ENCODE peak calls at places on chromosomes 16 and 17, in six cellular contexts. U is astrocyte of the spinal cord, L is AG09309, N is endodermal cell, I is adrenal gland, Z is HFF-Myc. R is an unnamed sample.

GRCh38 chr16:1074379-1074649 is 1.8 kb downstream of the SSTR5 start:
- DNase-seq in U (no peak), L (no peak), N (no peak), I (no peak), Z (no peak), R (no peak)

GRCh38 chr16:81158964-81159363 is 62.8 kb upstream of the GCSH start:
- DNase-seq in U (no peak), L (no peak), N (no peak), I (no peak), Z (no peak), R (no peak)

GRCh38 chr16:87297918-87298631 is 19.1 kb downstream of the C16orf95 start:
- DNase-seq in U (peak; percentile 16), L (no peak), N (peak; percentile 89), I (peak; percentile 57), Z (no peak), R (no peak)

GRCh38 chr17:60545465-60546191 is 19.6 kb upstream of the APPBP2 start:
- DNase-seq in U (no peak), L (no peak), N (no peak), I (no peak), Z (no peak), R (no peak)

GRCh38 chr17:6455321-6455705 is 11.1 kb downstream of the PIMREG start:
- DNase-seq in U (no peak), L (no peak), N (no peak), I (no peak), Z (no peak), R (no peak)

GRCh38 chr17:80804466-80804865 is 187.2 kb upstream of the CHMP6 start:
- DNase-seq in U (no peak), L (no peak), N (peak; percentile 51), I (peak; percentile 48), Z (no peak), R (no peak)

GRCh38 chr17:8138672-8139371 is 13.4 kb downstream of the PER1 start:
- DNase-seq in U (peak; percentile 98), L (peak; percentile 95), N (peak; percentile 100), I (peak; percentile 99), Z (peak; percentile 96), R (peak; percentile 95)

GRCh38 chr17:17445925-17446665 is 30.7 kb upstream of the MED9 start:
- DNase-seq in U (peak; percentile 93), L (peak; percentile 85), N (peak; percentile 72), I (no peak), Z (peak; percentile 87), R (peak; percentile 87)

GRCh38 chr16:88810166-88810867 is 1.4 kb downstream of the APRT start:
- DNase-seq in U (no peak), L (no peak), N (peak; percentile 70), I (no peak), Z (no peak), R (no peak)

GRCh38 chr17:40553694-40554534 is 11.4 kb downstream of the CCR7 start:
- DNase-seq in U (peak; percentile 62), L (no peak), N (peak; percentile 52), I (peak; percentile 71), Z (no peak), R (no peak)

GRCh38 chr17:38719284-38719942 is 10.7 kb upstream of the CISD3 start:
- DNase-seq in U (no peak), L (no peak), N (peak; percentile 87), I (no peak), Z (no peak), R (no peak)

GRCh38 chr16:82658796-82659195 is 32.0 kb downstream of the CDH13 start:
- DNase-seq in U (no peak), L (no peak), N (no peak), I (no peak), Z (no peak), R (no peak)

GRCh38 chr17:16872836-16873653 is 98.9 kb downstream of the TNFRSF13B start:
- DNase-seq in U (no peak), L (no peak), N (peak; percentile 92), I (peak; percentile 42), Z (no peak), R (peak; percentile 4)

GRCh38 chr17:44924107-44924544 is 8.8 kb upstream of the GFAP start:
- DNase-seq in U (no peak), L (no peak), N (peak; percentile 57), I (no peak), Z (no peak), R (no peak)

DNA sequence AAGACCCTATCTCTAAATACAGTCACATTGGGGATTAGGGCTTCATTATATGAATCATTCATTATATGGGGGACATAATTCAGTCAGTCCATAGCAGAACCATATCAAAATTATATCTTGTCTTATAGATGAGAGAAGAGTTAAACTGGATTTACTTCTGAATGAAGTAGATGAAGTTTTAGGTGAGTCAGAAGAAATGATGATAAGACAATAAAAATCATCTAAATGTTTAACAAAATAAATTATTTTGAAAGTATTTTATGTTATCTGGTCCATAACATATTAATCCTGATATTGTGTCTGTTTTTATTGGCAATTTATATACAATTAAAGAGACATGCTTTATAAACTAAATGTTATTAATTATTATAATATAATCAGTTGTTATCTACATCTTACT is 76.9 kb upstream of the EFCAB3 start:
- DNase-seq in U (no peak), L (no peak), N (no peak), I (no peak), Z (no peak), R (no peak)
- TF ChIP-seq CTCF in U (no peak), L (no peak), N (no peak), I (no peak), Z (no peak), R (no peak)

DNA sequence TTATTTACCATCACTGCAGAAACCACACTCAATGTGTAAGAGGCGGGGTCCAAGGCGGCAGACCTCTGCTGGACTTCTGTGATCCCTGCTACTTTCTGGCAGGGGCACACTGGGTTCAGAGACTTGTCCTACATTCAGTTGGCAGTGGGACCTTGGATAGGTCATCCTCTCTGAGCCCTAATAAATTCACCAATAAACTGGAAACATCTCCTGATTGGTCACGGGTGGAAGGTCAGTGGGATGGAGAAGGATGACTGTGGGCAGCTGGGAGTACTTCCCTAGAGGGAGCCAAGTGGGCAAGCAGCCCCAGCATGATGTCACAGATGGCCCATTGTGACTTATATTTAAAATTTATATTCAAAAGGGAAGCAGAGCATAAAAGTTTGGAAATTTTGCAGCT is 49.7 kb downstream of the RNF112 start:
- DNase-seq in U (no peak), L (no peak), N (peak; percentile 86), I (peak; percentile 71), Z (no peak), R (no peak)
- H3K4me3 ChIP-seq in U (no peak overlapping the region), L (no peak overlapping the region), N (no peak overlapping the region), I (no peak overlapping the region), Z (no peak overlapping the region), R (no peak overlapping the region)

DNA sequence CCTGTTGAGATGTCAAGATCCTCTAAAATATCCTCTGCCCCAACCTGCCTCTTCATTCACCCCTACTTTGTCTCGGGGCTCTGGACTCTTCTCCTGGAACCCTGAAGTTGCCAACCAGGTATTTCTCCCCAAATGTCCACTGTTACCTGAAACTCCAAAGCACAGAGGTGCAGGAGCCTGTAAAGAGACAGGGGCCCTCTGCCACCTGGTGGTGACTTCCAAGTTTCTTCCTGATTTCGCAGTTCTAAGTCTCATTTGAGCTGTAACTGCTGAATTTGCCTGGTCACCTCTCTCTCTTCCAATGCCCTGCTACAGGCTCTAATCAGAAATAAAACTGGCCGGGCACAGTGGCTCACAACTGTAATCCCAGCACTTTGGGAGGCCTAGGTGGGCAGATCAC is 77.1 kb upstream of the RCVRN start:
- DNase-seq in U (no peak), L (no peak), N (peak; percentile 91), I (no peak), Z (no peak), R (no peak)
- TF ChIP-seq CTCF in U (no peak), L (peak; percentile 9), N (peak; percentile 84), I (peak; percentile 9), Z (peak; percentile 28), R (no peak)

DNA sequence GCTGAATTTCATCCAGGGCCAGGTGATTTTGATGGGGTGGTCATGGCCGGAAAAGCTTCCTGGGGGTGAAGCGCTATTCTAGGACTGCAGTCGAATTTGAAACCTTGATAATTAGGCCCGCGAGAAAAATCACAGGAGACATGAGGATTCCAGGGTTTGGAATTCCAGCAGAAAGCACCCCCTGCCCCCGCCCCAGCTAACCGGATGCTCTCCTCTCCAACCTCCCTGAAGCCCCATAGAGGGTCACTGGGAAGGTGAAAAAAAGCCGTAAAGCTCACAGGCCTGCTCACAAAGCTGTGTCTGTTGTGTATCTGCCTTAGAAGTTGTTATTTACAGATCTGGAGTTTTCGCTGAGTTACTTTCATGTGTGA is 1.2 kb upstream of the GINS2 start:
- DNase-seq in U (no peak), L (no peak), N (no peak), I (no peak), Z (no peak), R (no peak)
- H3K4me3 ChIP-seq in U (no peak overlapping the region), L (no peak overlapping the region), N (no peak overlapping the region), I (no peak overlapping the region), Z (no peak overlapping the region), R (no peak overlapping the region)

GRCh38 chr17:67414559-67414958 is 37.5 kb downstream of the PITPNC1 start:
- DNase-seq in U (no peak), L (no peak), N (no peak), I (no peak), Z (no peak), R (no peak)
- TF ChIP-seq CTCF in U (no peak), L (no peak), N (no peak), I (no peak), Z (no peak), R (no peak)

GRCh38 chr17:72615627-72615991 is 476.9 kb downstream of the SLC39A11 start:
- DNase-seq in U (no peak), L (no peak), N (no peak), I (no peak), Z (no peak), R (no peak)
- H3K4me3 ChIP-seq in U (no peak overlapping the region), L (no peak overlapping the region), N (no peak overlapping the region), I (no peak overlapping the region), Z (no peak overlapping the region), R (no peak overlapping the region)

GRCh38 chr16:57516773-57517172 is 19.6 kb downstream of the CCDC102A start:
- DNase-seq in U (no peak), L (no peak), N (no peak), I (no peak), Z (no peak), R (no peak)
- TF ChIP-seq CTCF in U (no peak), L (no peak), N (no peak), I (no peak), Z (no peak), R (no peak)

DNA sequence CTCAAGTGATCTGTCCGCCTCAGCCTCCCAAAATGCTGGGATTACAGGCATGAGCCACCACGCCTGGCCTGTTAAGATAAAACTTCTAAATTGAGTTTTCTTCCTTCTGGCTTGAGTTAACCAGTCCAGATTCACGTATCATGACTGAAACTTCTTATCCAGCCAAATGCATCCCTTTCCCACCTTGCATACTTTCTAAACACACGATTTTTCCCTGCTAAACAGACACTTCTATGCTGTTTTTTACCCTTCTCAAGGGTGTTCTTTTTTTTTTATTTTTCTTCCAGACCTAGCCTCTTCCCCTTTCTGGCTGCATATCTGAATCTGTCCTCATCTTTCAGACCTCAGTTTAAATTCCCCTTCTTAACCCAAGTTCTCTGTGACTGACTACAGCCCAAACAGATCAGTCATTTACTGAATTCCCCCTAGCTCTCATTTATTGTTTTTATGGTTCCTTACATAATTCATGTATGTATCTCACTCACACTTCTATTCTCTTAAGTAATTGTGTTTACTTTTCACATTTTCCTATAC is 5.4 kb downstream of the EVI2B start:
- DNase-seq in U (no peak), L (no peak), N (no peak), I (no peak), Z (no peak), R (no peak)
- H3K4me3 ChIP-seq in U (no peak overlapping the region), L (no peak overlapping the region), N (no peak overlapping the region), I (no peak overlapping the region), Z (no peak overlapping the region), R (no peak overlapping the region)